ENCODE peak calls at places on chromosomes 13 and 19, in five cellular contexts. J, V, H, Z and O are unnamed samples. For H3K27me3, the result is how much of the 10 kb centered on the place peaks cover.

GRCh38 chr19:54905908-54906511 is at the start of gene NCR1:
- DNase-seq in J (no peak), V (no peak), H (no peak), Z (no peak), O (no peak)

GRCh38 chr19:47853003-47853402 is 6.0 kb upstream of the TPRX2 start:
- DNase-seq in J (no peak), V (no peak), H (no peak), Z (no peak), O (no peak)

GRCh38 chr19:28319208-28319607 is 893.7 kb downstream of the UQCRFS1 start:
- DNase-seq in J (no peak), V (no peak), H (no peak), Z (no peak), O (no peak)

GRCh38 chr13:113641426-113641825 is 16.6 kb downstream of the ATP4B start:
- DNase-seq in J (no peak), V (no peak), H (no peak), Z (no peak), O (no peak)

GRCh38 chr19:18415177-18415867 is 3.9 kb upstream of the SSBP4 start:
- DNase-seq in J (no peak), V (no peak), H (no peak), Z (no peak), O (no peak)

GRCh38 chr13:75798353-75799245 is 162.5 kb downstream of the LMO7 start:
- DNase-seq in J (no peak), V (no peak), H (no peak), Z (peak), O (no peak)

GRCh38 chr13:36559388-36559787 is 114.4 kb upstream of the SERTM1 start:
- DNase-seq in J (no peak), V (no peak), H (no peak), Z (no peak), O (no peak)

GRCh38 chr19:36032251-36033104 is at the start of gene CLIP3:
- DNase-seq in J (peak), V (no peak), H (no peak), Z (peak), O (no peak)

GRCh38 chr19:33241530-33242101 is 16.0 kb upstream of the SLC7A10 start:
- DNase-seq in J (no peak), V (no peak), H (no peak), Z (peak), O (no peak)

GRCh38 chr19:21586341-21587116 is 81.1 kb downstream of the ZNF429 start:
- DNase-seq in J (no peak), V (no peak), H (no peak), Z (no peak), O (no peak)

GRCh38 chr13:109784590-109785140 is 1.7 kb downstream of the IRS2 start:
- DNase-seq in J (no peak), V (no peak), H (no peak), Z (no peak), O (no peak)

GRCh38 chr13:48431987-48432615 is 19.2 kb upstream of the LPAR6 start:
- DNase-seq in J (no peak), V (no peak), H (no peak), Z (no peak), O (no peak)

GRCh38 chr13:93151277-93151676 is 75.3 kb upstream of the GPC6 start:
- DNase-seq in J (peak), V (no peak), H (no peak), Z (no peak), O (peak)

GRCh38 chr19:27974082-27974513 is 1238.9 kb downstream of the UQCRFS1 start:
- DNase-seq in J (no peak), V (no peak), H (no peak), Z (peak), O (no peak)

GRCh38 chr13:27628081-27628480 is 6.4 kb downstream of the POLR1D start:
- DNase-seq in J (no peak), V (no peak), H (no peak), Z (no peak), O (no peak)

GRCh38 chr19:52689804-52690394 is 44.9 kb downstream of the ZNF611 start:
- DNase-seq in J (no peak), V (peak), H (no peak), Z (peak), O (no peak)

GRCh38 chr13:27203854-27204253 is 32.2 kb upstream of the USP12 start:
- DNase-seq in J (no peak), V (no peak), H (no peak), Z (no peak), O (no peak)

GRCh38 chr19:47729468-47729798 is 15.9 kb upstream of the NOP53 start:
- DNase-seq in J (no peak), V (peak), H (no peak), Z (no peak), O (peak)

GRCh38 chr19:17719730-17720486 is 628 bp downstream of the MAP1S start:
- DNase-seq in J (no peak), V (no peak), H (no peak), Z (no peak), O (no peak)

GRCh38 chr13:20442798-20443381 is 82.8 kb downstream of the CRYL1 start:
- DNase-seq in J (no peak), V (no peak), H (no peak), Z (no peak), O (no peak)

GRCh38 chr13:94121686-94122085 is 357.8 kb downstream of the DCT start:
- DNase-seq in J (peak), V (no peak), H (no peak), Z (no peak), O (peak)

GRCh38 chr13:98571955-98572662 is 4.8 kb downstream of the STK24 start:
- DNase-seq in J (no peak), V (no peak), H (no peak), Z (peak), O (no peak)

GRCh38 chr13:98567140-98567539 is 9.8 kb downstream of the STK24 start:
- DNase-seq in J (no peak), V (no peak), H (no peak), Z (no peak), O (no peak)

GRCh38 chr13:98575009-98575866 is 1.7 kb downstream of the STK24 start:
- DNase-seq in J (no peak), V (no peak), H (no peak), Z (no peak), O (no peak)

GRCh38 chr13:98575876-98576214 is 1.1 kb downstream of the STK24 start:
- DNase-seq in J (no peak), V (no peak), H (no peak), Z (no peak), O (no peak)

GRCh38 chr13:98570929-98571372 is 6.0 kb downstream of the STK24 start:
- DNase-seq in J (no peak), V (no peak), H (no peak), Z (peak), O (peak)
- H3K4me3 ChIP-seq in J (no peak), V (peak), H (peak), Z (peak), O (no peak)

DNA sequence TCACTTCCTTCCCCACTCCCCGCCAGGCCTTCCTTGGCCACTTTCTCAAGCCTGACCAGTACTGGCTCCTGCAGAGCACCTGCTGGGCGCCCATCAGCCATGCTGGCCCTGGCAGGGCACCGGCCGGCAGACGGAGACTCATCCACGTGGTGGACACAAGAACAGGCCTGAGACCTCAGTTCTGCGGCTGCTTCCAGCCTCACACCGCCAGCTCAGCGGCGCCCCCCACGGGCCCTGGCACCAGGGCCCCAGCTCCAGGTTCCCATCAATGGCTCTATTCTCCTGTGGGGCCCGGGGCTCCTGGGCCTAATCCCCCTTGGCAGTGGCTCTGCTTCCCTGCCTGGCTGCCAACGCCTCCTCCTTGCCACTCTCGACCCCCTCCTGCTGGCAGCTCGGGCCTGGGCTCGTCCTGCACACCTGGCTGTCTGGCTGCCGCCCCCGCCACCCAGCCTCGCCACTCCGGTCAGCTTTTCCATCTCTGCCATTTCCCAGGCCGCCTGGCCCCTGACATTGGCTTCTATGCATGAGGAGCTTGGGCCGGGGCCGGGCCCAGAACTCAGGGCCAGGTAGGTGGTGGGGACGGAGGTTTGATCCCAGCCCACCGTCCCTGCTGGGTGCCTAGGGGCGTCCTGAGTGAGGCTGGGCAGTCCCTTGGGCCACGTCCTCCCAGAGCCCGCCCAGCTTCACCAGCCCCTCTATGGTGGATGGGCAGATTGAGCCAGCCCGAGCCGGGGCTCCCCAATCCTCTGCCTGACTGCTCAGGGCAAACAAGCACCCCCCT is 6.2 kb downstream of the NDUFA11 start:
- DNase-seq in J (no peak), V (no peak), H (no peak), Z (no peak), O (no peak)
- TF ChIP-seq CTCF in J (no peak), V (no peak), H (no peak), Z (peak), O (no peak)

DNA sequence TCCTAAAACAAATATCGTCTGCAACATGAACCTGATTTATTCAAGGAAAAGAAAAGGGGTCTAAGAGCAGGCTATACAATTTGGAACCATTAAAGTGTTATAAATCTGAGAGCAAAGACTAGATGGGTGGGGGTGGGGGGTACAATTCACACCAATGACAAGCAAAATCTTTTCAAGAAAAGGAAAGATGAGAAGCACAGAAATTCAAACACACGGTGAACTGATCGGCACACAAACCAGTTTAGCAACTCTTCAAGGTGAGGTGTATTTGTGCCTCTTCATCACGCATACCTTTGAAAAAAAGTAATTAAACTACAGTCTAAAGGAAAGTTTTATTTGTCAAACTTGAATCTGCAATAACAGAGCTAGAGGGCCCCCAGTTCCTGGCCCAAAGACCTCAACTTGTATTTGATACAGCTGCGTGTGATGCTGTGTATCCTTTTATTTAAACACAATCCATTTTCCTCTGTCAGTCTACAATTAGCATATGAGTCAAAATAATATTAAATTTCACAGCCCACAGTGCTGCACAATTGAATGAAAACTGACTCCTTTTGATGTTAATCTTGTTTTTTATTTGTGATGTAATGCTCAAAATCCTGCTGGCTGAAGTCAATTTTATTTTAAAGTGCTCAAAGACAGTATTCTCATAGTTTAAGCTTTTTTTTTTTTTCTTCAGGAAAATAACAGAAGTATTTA is 14.2 kb downstream of the EFNB2 start:
- DNase-seq in J (no peak), V (no peak), H (no peak), Z (no peak), O (no peak)
- H3K27me3 ChIP-seq in J (under half), V (under half), H (under half), Z (under half), O (under half)

DNA sequence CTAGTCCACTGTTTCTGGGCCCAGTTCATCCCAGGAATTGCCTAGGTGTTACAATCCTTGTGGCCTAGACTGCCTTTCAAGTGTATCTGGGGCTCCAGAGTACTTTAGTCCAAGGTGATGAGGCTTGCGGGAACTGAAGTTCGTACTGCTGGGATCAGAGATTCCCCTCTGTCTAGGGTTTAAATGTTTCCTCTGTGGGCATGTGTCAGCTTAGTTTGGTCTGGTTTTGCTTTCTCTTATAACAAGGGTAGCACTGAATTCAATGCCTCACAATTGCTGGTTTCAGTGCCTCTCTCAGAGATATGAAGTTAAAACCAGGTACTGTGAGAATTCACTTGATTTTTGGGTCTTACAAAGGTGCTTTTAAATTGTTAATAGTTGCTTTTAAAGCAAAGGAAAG is 30.8 kb downstream of the RGCC start:
- DNase-seq in J (no peak), V (no peak), H (no peak), Z (no peak), O (no peak)
- H3K4me3 ChIP-seq in J (no peak), V (no peak), H (no peak), Z (no peak), O (no peak)

GRCh38 chr13:52713894-52714293 is 25.7 kb downstream of the CNMD start:
- DNase-seq in J (no peak), V (no peak), H (no peak), Z (no peak), O (no peak)

GRCh38 chr13:52707375-52707774 is 32.2 kb downstream of the CNMD start:
- DNase-seq in J (no peak), V (no peak), H (no peak), Z (no peak), O (no peak)

GRCh38 chr13:52706074-52706473 is 33.5 kb downstream of the CNMD start:
- DNase-seq in J (no peak), V (no peak), H (no peak), Z (no peak), O (no peak)

DNA sequence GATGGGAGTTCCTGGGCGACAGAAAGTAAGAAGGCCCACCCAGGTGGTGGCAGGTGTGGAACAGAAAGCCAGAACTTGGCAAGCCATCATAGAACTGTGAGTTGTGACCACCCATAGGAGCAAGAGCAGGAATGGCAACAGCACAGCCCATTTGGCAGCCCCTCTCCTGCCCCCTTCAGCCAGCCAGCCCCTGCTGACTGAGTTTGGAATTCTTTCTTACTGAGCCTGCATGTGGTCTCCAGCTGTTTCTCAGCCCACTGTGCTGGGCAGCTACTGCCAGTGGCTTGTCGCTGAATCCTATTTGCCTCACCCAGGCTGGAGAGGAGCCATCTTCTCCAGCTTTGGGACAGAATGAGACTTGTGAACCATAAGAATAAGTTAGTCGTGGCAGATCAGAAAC is 28.3 kb downstream of the CNMD start:
- DNase-seq in J (no peak), V (no peak), H (no peak), Z (no peak), O (no peak)
- TF ChIP-seq CTCF in J (no peak), V (no peak), H (no peak), Z (no peak), O (no peak)

GRCh38 chr13:53197424-53197823 is 168.8 kb downstream of the OLFM4 start:
- DNase-seq in J (no peak), V (no peak), H (no peak), Z (no peak), O (no peak)

GRCh38 chr13:53200498-53201453 is 172.2 kb downstream of the OLFM4 start:
- DNase-seq in J (no peak), V (no peak), H (no peak), Z (peak), O (no peak)

GRCh38 chr13:53200075-53200474 is 171.5 kb downstream of the OLFM4 start:
- DNase-seq in J (no peak), V (no peak), H (no peak), Z (peak), O (no peak)

GRCh38 chr13:53198017-53198416 is 169.4 kb downstream of the OLFM4 start:
- DNase-seq in J (no peak), V (no peak), H (no peak), Z (no peak), O (no peak)

DNA sequence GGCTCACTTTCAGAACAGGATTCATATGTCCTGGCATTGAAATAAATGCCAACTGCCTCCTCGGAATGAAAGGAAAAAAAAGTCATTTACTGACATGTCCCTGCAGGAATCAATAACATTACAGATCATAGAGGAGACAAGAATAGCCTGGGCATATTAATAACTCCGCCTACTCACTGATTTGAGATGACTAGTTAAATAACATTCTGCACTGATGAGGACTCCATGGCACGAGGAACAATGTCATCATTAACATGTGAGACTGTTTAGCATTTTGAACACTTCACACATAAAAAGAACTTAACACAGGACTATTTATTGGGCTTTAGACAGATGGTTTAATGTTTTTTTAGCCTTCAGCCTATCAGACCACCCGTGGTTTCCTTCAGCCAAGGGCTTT is 170.1 kb downstream of the OLFM4 start:
- DNase-seq in J (no peak), V (no peak), H (no peak), Z (no peak), O (no peak)
- H3K27me3 ChIP-seq in J (under half), V (under half), H (under half), Z (under half), O (under half)

DNA sequence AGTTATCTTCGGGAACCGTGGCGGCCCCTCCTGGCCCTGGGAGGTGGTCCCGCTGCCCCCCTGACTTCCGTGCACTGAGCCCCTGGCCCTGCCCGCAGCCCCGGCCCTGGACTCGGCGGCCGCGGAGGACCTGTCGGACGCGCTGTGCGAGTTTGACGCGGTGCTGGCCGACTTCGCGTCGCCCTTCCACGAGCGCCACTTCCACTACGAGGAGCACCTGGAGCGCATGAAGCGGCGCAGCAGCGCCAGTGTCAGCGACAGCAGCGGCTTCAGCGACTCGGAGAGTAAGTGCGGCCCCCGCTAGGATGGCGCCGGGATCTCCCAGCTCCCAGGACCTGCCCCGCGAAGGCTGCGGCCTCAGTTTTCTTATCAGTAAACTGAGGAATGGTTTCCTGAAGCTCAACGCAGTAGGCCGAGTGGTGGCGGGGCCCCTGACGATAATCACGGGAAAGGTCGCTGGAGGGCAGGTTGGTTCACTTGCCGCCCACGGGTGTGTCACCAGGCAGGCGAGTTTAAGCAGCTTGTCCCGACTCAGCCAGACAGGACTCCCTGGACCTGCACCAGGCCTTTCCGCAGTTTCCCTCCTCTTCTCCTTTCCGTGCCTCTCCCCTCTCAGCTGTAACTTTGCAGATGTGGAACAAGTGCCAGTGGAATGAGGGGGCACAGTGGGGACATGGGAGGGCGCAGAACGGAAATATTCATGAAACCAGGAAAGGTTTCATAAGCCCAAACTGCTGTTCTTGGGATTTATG is 1.0 kb downstream of the RGCC start:
- DNase-seq in J (no peak), V (no peak), H (no peak), Z (peak), O (no peak)
- H3K4me3 ChIP-seq in J (peak), V (peak), H (peak), Z (peak), O (peak)

DNA sequence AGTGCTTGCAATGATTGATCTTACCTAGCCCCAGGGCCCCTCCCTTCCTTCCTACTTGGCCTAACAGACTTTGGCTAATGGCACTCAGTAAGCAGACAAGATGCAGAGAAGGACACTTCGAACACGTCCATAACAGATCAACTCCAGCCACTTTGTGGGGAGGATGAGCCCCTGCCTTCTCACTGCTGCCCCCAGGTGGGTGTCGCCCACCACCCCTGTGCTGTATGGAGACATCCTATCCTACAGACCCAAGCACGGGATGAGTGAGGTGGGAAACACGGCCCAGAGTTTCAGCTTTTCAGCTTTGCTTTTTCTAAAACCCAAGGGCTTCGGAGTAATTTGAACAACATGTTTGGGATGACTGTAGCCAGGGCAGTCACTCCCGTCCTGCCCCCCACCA is 5.5 kb downstream of the SLC7A1 start:
- DNase-seq in J (no peak), V (no peak), H (no peak), Z (no peak), O (no peak)
- TF ChIP-seq CTCF in J (peak), V (no peak), H (no peak), Z (peak), O (peak)